ENCODE peak calls at places on chromosome 4, in five cellular contexts. M, B, E, J and P are unnamed samples.

GRCh38 chr4:113899260-113900177 is 79.9 kb downstream of the ARSJ start:
- DNase-seq in M (no peak), B (no peak), E (no peak), J (no peak), P (peak; percentile 18)

GRCh38 chr4:55865228-55865806 is 11.9 kb downstream of the EXOC1 start:
- DNase-seq in M (peak; percentile 64), B (no peak), E (no peak), J (no peak), P (no peak)

GRCh38 chr4:137960371-137961050 is 281.6 kb downstream of the SLC7A11 start:
- DNase-seq in M (peak; percentile 91), B (no peak), E (no peak), J (no peak), P (no peak)

GRCh38 chr4:157271166-157271869 is 50.8 kb downstream of the GRIA2 start:
- DNase-seq in M (no peak), B (peak; percentile 3), E (no peak), J (no peak), P (no peak)

GRCh38 chr4:187124311-187124710 is 400.7 kb upstream of the FAT1 start:
- DNase-seq in M (no peak), B (no peak), E (no peak), J (no peak), P (no peak)

GRCh38 chr4:140141196-140141845 is 12.7 kb downstream of the MAML3 start:
- DNase-seq in M (no peak), B (no peak), E (no peak), J (no peak), P (no peak)

GRCh38 chr4:151574968-151575367 is 166.0 kb downstream of the FHIP1A start:
- DNase-seq in M (no peak), B (no peak), E (no peak), J (no peak), P (no peak)

GRCh38 chr4:16893141-16893571 is 5.3 kb downstream of the LDB2 start:
- DNase-seq in M (peak; percentile 58), B (peak; percentile 24), E (no peak), J (no peak), P (no peak)

GRCh38 chr4:68904786-68905185 is 46.8 kb downstream of the UGT2A3 start:
- DNase-seq in M (peak; percentile 12), B (peak; percentile 44), E (no peak), J (no peak), P (no peak)

GRCh38 chr4:85587952-85588351 is 113.0 kb downstream of the ARHGAP24 start:
- DNase-seq in M (no peak), B (peak; percentile 2), E (no peak), J (no peak), P (no peak)

GRCh38 chr4:181971973-181972372 is 271.2 kb upstream of the TENM3 start:
- DNase-seq in M (peak; percentile 84), B (no peak), E (no peak), J (no peak), P (no peak)

GRCh38 chr4:150297861-150298474 is 219.7 kb downstream of the DCLK2 start:
- DNase-seq in M (peak; percentile 85), B (peak; percentile 70), E (no peak), J (peak; percentile 27), P (peak; percentile 15)

GRCh38 chr4:31156221-31156620 is 436.1 kb downstream of the PCDH7 start:
- DNase-seq in M (no peak), B (no peak), E (no peak), J (no peak), P (no peak)

GRCh38 chr4:129623233-129623632 is 527.3 kb downstream of the C4orf33 start:
- DNase-seq in M (no peak), B (no peak), E (no peak), J (no peak), P (no peak)

GRCh38 chr4:56276547-56276946 is 110.7 kb downstream of the AASDH start:
- DNase-seq in M (no peak), B (no peak), E (no peak), J (no peak), P (no peak)

GRCh38 chr4:1043658-1044468 is 32.4 kb downstream of the FGFRL1 start:
- DNase-seq in M (peak; percentile 99), B (peak; percentile 66), E (peak; percentile 95), J (peak; percentile 76), P (no peak)

GRCh38 chr4:183988874-183989273 is 83.8 kb downstream of the STOX2 start:
- DNase-seq in M (no peak), B (no peak), E (no peak), J (no peak), P (no peak)

GRCh38 chr4:99506781-99507180 is 4.0 kb upstream of the C4orf17 start:
- DNase-seq in M (peak; percentile 12), B (no peak), E (no peak), J (no peak), P (no peak)

GRCh38 chr4:67327245-67327860 is 217.9 kb downstream of the CENPC start:
- DNase-seq in M (peak; percentile 73), B (peak; percentile 91), E (no peak), J (peak; percentile 40), P (peak; percentile 29)

GRCh38 chr4:80011636-80012236 is 61.3 kb downstream of the ANTXR2 start:
- DNase-seq in M (peak; percentile 94), B (no peak), E (no peak), J (no peak), P (no peak)

GRCh38 chr4:77819409-77819835 is 254 bp upstream of the CNOT6L start:
- DNase-seq in M (no peak), B (peak; percentile 13), E (no peak), J (no peak), P (no peak)

GRCh38 chr4:25180524-25181131 is 20.4 kb upstream of the SEPSECS start:
- DNase-seq in M (peak; percentile 57), B (peak; percentile 86), E (no peak), J (no peak), P (peak; percentile 38)

GRCh38 chr4:154545689-154546088 is 4.5 kb downstream of the PLRG1 start:
- DNase-seq in M (no peak), B (no peak), E (no peak), J (no peak), P (no peak)

GRCh38 chr4:125313497-125313896 is 1.3 kb upstream of the FAT4 start:
- DNase-seq in M (peak; percentile 95), B (peak; percentile 94), E (no peak), J (peak; percentile 72), P (peak; percentile 33)

GRCh38 chr4:3799496-3799895 is 33.3 kb downstream of the ADRA2C start:
- DNase-seq in M (no peak), B (no peak), E (peak; percentile 19), J (no peak), P (no peak)

GRCh38 chr4:122705547-122705946 is 27.0 kb upstream of the BBS12 start:
- DNase-seq in M (no peak), B (no peak), E (no peak), J (no peak), P (no peak)

GRCh38 chr4:156889616-156890594 is 81.7 kb downstream of the PDGFC start:
- DNase-seq in M (peak; percentile 89), B (no peak), E (peak; percentile 57), J (peak; percentile 21), P (no peak)

GRCh38 chr4:46432923-46433322 is 43.0 kb upstream of the GABRA2 start:
- DNase-seq in M (no peak), B (no peak), E (no peak), J (no peak), P (no peak)

GRCh38 chr4:100962698-100963097 is 384.6 kb downstream of the PPP3CA start:
- DNase-seq in M (no peak), B (no peak), E (no peak), J (no peak), P (no peak)

GRCh38 chr4:78691333-78691732 is 84.8 kb upstream of the BMP2K start:
- DNase-seq in M (no peak), B (no peak), E (no peak), J (no peak), P (no peak)

GRCh38 chr4:15779336-15779735 is 1.2 kb downstream of the CD38 start:
- DNase-seq in M (peak; percentile 65), B (peak; percentile 81), E (peak; percentile 69), J (peak; percentile 58), P (no peak)

GRCh38 chr4:184275766-184276165 is 58.1 kb upstream of the ENPP6 start:
- DNase-seq in M (no peak), B (no peak), E (no peak), J (no peak), P (no peak)

GRCh38 chr4:81875962-81876650 is 404.4 kb upstream of the RASGEF1B start:
- DNase-seq in M (no peak), B (peak; percentile 13), E (no peak), J (no peak), P (no peak)

GRCh38 chr4:180455226-180455625 is 1788.0 kb upstream of the TENM3 start:
- DNase-seq in M (no peak), B (peak; percentile 74), E (no peak), J (no peak), P (no peak)
- H3K4me3 ChIP-seq in M (no peak overlapping the region), B (peak overlapping the region; percentile 5), E (no peak overlapping the region), J (no peak overlapping the region), P (no peak overlapping the region)

GRCh38 chr4:146511381-146511780 is 10.4 kb downstream of the SLC10A7 start:
- DNase-seq in M (no peak), B (no peak), E (no peak), J (no peak), P (no peak)

GRCh38 chr4:146513548-146513947 is 8.2 kb downstream of the SLC10A7 start:
- DNase-seq in M (no peak), B (no peak), E (no peak), J (no peak), P (no peak)

GRCh38 chr4:146507607-146508006 is 14.1 kb downstream of the SLC10A7 start:
- DNase-seq in M (no peak), B (no peak), E (no peak), J (no peak), P (no peak)

GRCh38 chr4:146508229-146508939 is 13.4 kb downstream of the SLC10A7 start:
- DNase-seq in M (no peak), B (no peak), E (no peak), J (no peak), P (no peak)

GRCh38 chr4:146510942-146511341 is 10.8 kb downstream of the SLC10A7 start:
- DNase-seq in M (no peak), B (no peak), E (no peak), J (no peak), P (no peak)
- TF ChIP-seq CTCF in M (peak; percentile 21), B (no peak), E (no peak), J (no peak), P (no peak)

DNA sequence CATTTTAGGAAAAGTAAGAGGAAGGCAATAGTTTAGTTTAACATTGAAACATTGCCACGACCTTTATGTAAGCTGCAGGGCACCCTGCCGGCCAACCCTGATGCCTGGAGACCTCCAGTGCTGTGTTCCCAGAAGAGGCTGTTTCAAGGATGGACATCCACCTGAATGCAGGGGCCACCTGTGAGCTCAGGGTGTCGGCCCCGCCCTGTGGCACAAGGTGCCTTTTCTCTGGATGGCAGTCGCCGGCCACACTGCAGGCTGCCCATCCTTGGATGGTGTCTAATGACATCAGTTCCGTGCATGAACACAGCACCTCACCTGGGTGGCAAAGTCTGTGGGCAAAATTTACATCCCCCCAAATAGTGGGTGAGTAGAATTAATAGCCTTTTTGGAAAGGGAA is 180.0 kb downstream of the AFAP1 start:
- DNase-seq in M (no peak), B (no peak), E (peak; percentile 30), J (no peak), P (no peak)
- H3K4me3 ChIP-seq in M (no peak overlapping the region), B (no peak overlapping the region), E (no peak overlapping the region), J (no peak overlapping the region), P (no peak overlapping the region)

DNA sequence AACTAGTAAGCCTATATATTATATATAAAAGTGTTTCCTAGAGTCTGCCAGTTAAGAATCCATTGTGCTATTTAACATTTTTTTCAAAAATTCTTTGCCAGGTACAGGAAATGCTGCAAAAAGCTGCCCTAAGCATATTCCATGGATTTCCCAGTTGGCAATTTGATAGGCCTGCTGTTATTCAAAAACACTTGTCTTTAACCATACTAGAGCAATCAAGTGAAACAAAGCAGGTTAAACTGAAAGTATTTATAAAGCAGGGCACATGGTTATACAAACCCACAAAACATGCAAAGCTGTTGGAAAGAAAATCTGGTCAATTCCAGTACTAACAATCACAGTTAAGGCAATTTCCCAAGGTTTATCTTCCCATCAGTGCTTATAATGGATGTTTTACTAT is 159.9 kb downstream of the UNC5C start:
- DNase-seq in M (no peak), B (peak; percentile 65), E (no peak), J (no peak), P (no peak)
- TF ChIP-seq CTCF in M (no peak), B (no peak), E (no peak), J (no peak), P (no peak)